ENCODE peak calls at places on chromosomes 6 and 20, in four cellular contexts. A, O, V and T are unnamed samples. For H3K4me1, the result is how much of the 10 kb centered on the place peaks cover.

GRCh38 chr20:53262294-53262840 is 290.2 kb downstream of the TSHZ2 start:
- DNase-seq in O (no peak), V (no peak), A (no peak), T (no peak)

GRCh38 chr6:148251286-148251685 is 91.4 kb upstream of the SASH1 start:
- DNase-seq in A (no peak), O (no peak), V (no peak), T (no peak)

GRCh38 chr6:135129139-135129867 is 51.8 kb upstream of the MYB start:
- DNase-seq in A (no peak), V (no peak), O (no peak), T (no peak)

GRCh38 chr6:51350308-51350904 is 531.7 kb downstream of the TFAP2B start:
- DNase-seq in A (no peak), O (no peak), V (no peak), T (no peak)

GRCh38 chr6:111057074-111057752 is 30.1 kb upstream of the SLC16A10 start:
- DNase-seq in O (no peak), V (no peak), A (no peak), T (no peak)

GRCh38 chr6:134701301-134701700 is 248.6 kb downstream of the ALDH8A1 start:
- DNase-seq in A (no peak), V (no peak), O (no peak), T (no peak)

GRCh38 chr20:17873410-17874270 is 95.0 kb downstream of the SNX5 start:
- DNase-seq in A (no peak), O (peak), V (peak), T (peak)

GRCh38 chr6:43770417-43771209 is 602 bp downstream of the VEGFA start:
- DNase-seq in V (peak), O (peak), A (no peak), T (peak)

GRCh38 chr6:117397536-117398227 is 28.1 kb downstream of the ROS1 start:
- DNase-seq in O (no peak), V (no peak), A (no peak), T (no peak)

GRCh38 chr6:15341311-15341710 is 95.4 kb downstream of the JARID2 start:
- DNase-seq in A (no peak), O (no peak), V (no peak), T (no peak)

GRCh38 chr6:144931172-144932035 is 646.3 kb downstream of the UTRN start:
- DNase-seq in A (no peak), O (no peak), V (no peak), T (no peak)

GRCh38 chr20:57262244-57263126 is 4.0 kb downstream of the BMP7 start:
- DNase-seq in V (no peak), A (no peak), O (no peak), T (no peak)

GRCh38 chr6:20800229-20800628 is 266.0 kb downstream of the CDKAL1 start:
- DNase-seq in O (no peak), V (no peak), A (no peak), T (no peak)

GRCh38 chr6:73579851-73580246 is 59.0 kb upstream of the EEF1A1 start:
- DNase-seq in A (no peak), V (peak), O (no peak), T (no peak)

GRCh38 chr6:167827062-167827587 is 414 bp downstream of the AFDN start:
- DNase-seq in O (peak), V (no peak), A (no peak), T (peak)

GRCh38 chr20:48617481-48617880 is 210.3 kb downstream of the PREX1 start:
- DNase-seq in V (no peak), O (no peak), A (no peak), T (peak)

GRCh38 chr6:158943380-158944032 is 56.5 kb downstream of the RSPH3 start:
- DNase-seq in V (no peak), A (no peak), O (no peak), T (no peak)

GRCh38 chr6:140020207-140020791 is 645.9 kb upstream of the CITED2 start:
- DNase-seq in O (no peak), A (no peak), V (no peak), T (no peak)

GRCh38 chr6:56046576-56046975 is 171.2 kb upstream of the BMP5 start:
- DNase-seq in V (no peak), O (peak), A (no peak), T (peak)

GRCh38 chr6:34025851-34026250 is 120.0 kb downstream of the GRM4 start:
- DNase-seq in A (no peak), V (no peak), O (no peak), T (no peak)

GRCh38 chr6:22621701-22622100 is 52.3 kb downstream of the HDGFL1 start:
- DNase-seq in O (no peak), A (no peak), V (no peak), T (no peak)

GRCh38 chr6:162198925-162199324 is 528.6 kb downstream of the PRKN start:
- DNase-seq in A (no peak), V (no peak), O (no peak), T (no peak)

GRCh38 chr6:37122861-37123260 is 47.1 kb upstream of the PIM1 start:
- DNase-seq in O (no peak), V (no peak), A (no peak), T (no peak)

GRCh38 chr20:50181344-50181743 is 9.3 kb upstream of the CEBPB start:
- DNase-seq in O (no peak), V (no peak), A (no peak), T (no peak)

GRCh38 chr6:164962805-164963204 is 346.6 kb downstream of the C6orf118 start:
- DNase-seq in A (no peak), V (no peak), O (no peak), T (no peak)

GRCh38 chr6:35365599-35366596 is 23.5 kb downstream of the PPARD start:
- DNase-seq in A (no peak), V (no peak), O (no peak), T (no peak)
- H3K4me1 ChIP-seq in A (under half), V (half or more), O (half or more), T (under half)

GRCh38 chr6:156977527-156978291 is 200.5 kb downstream of the ARID1B start:
- DNase-seq in A (no peak), O (no peak), V (no peak), T (no peak)
- H3K4me1 ChIP-seq in A (under half), O (half or more), V (half or more), T (under half)

DNA sequence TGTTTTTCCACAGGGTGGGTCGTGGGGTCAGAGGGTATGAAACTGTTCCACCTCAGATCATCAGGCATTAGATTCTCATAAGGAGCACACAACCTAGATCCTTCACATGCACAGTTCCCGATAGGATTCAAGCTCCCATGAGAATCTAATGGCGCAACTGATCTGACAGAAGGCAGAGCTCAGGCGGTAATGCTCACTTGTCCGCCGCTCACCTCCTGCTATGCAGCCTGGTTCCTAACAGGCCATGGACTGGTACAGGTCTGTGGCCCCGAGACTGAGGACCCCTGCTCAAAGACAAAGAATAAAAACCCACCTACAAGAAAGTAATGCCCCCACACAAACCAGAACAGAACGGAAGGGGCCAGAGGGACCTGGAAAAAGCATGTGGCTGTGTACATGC is 76.1 kb upstream of the SNX9 start:
- DNase-seq in A (no peak), V (no peak), O (no peak), T (no peak)
- H3K4me1 ChIP-seq in A (under half), V (under half), O (under half), T (under half)

GRCh38 chr20:10492844-10493243 is 57.7 kb downstream of the SLX4IP start:
- DNase-seq in O (no peak), A (no peak), V (no peak), T (no peak)

GRCh38 chr20:10495173-10495572 is 60.1 kb downstream of the SLX4IP start:
- DNase-seq in A (no peak), O (no peak), V (no peak), T (no peak)

GRCh38 chr20:10501377-10501776 is 66.3 kb downstream of the SLX4IP start:
- DNase-seq in O (no peak), A (no peak), V (no peak), T (peak)

GRCh38 chr20:10498196-10498595 is 63.1 kb downstream of the SLX4IP start:
- DNase-seq in A (no peak), O (no peak), V (no peak), T (no peak)

DNA sequence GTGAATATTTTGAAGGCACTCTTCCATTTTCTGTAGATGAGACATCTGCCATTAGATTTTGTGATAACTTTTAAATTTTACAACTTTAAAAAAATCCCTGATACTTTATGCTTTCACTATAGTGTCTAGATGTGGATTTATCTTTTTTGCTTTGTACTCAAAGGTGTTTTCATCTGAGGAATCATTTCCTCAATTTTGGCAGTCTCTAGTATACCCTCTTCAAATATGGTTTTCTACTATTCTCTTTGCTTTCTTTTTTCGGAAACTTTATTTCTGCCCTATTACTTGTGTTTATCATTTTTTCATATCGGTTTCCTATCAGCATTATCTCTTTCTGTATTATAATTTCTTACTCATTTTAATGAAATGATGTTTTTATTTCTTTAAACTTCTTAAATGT is 62.2 kb downstream of the SLX4IP start:
- DNase-seq in A (no peak), O (no peak), V (no peak), T (no peak)
- H3K4me1 ChIP-seq in A (under half), O (under half), V (under half), T (under half)

DNA sequence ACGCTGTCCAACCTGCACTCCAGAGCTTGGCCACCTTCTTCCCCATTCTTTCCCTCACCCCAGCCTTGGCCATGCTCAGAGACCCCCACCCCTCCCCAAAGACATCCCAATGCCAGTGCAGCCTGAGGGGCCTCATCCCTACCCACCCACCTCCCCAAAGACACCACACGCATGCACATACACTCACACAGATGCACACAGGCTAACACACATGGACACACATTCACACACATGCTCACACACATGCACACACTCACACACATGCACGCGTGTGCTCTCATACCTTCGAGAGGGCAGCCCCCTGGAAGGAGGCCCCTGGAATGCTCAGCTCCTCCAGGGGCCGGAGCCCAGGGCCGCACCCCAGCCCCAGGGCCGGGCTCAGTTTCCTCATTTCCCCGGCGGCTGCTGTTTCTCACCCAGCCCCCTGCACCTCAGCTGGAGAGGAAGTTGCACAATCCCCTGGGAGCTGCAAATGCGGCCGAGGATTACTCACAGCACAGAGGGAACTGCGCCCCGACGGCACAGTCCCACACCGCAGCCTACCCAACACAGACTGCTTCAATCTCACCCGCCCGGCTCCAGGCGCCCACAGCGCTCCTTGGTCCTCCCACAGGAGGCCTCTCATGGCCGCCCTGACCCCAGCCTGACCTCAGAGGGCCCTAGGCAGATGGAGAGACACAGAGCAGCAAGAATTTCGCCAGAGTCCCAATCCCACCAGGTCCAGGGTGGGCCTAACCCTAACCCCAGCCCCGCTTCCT is 12.1 kb downstream of the TFEB start:
- DNase-seq in A (no peak), V (peak), O (peak), T (peak)
- H3K4me1 ChIP-seq in A (under half), V (half or more), O (half or more), T (half or more)

DNA sequence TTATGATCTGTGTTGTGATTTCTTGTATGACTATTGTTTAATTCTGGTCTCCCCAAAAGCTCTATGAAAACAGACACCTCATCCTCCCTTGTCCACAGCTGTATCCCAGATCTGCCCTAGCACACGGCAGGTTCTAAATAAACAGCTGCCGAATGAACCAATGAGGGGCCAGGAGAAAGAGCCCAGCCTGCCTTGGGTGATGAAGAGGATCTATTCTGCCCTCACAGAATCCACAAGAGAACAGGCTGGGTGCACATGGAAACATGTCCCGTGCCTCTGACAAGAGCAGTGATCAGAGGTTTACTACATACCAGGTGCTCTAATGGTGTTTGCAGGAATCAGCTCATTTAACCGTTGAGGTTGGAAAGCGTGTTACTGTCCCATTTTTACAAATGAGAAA is 15.6 kb upstream of the TLDC2 start:
- DNase-seq in V (no peak), A (no peak), O (no peak), T (no peak)
- H3K4me1 ChIP-seq in V (under half), A (under half), O (half or more), T (half or more)

GRCh38 chr6:146312606-146313005 is 231.0 kb upstream of the RAB32 start:
- DNase-seq in A (no peak), O (no peak), V (no peak), T (no peak)

GRCh38 chr6:146310628-146311027 is 233.0 kb upstream of the RAB32 start:
- DNase-seq in A (no peak), V (no peak), O (no peak), T (no peak)

GRCh38 chr6:146315321-146316254 is 228.0 kb upstream of the RAB32 start:
- DNase-seq in O (no peak), V (no peak), A (no peak), T (no peak)

GRCh38 chr6:146305098-146305497 is 238.5 kb upstream of the RAB32 start:
- DNase-seq in V (no peak), O (no peak), A (no peak), T (no peak)

GRCh38 chr6:146311079-146311478 is 232.6 kb upstream of the RAB32 start:
- DNase-seq in V (no peak), O (no peak), A (no peak), T (no peak)
- H3K4me1 ChIP-seq in V (under half), O (under half), A (under half), T (under half)